ENCODE peak calls at places on chromosomes 6 and 20, in ten cellular contexts. One of them, this sample, is unnamed.

GRCh38 chr20:49320460-49320859 is 42.6 kb upstream of the ZNFX1 start:
- DNase-seq in activated CD8-positive, alpha-beta memory T cell treated with anti-CD3 and anti-CD28 coated beads for 4 hours: no peak
- DNase-seq in kidney tubule cell: peak
- DNase-seq in EL: peak
- DNase-seq in activated CD4-positive, alpha-beta memory T cell treated with anti-CD3 and anti-CD28 coated beads for 36 hours: no peak
- DNase-seq in coronary artery: no peak
- DNase-seq in AG04450: no peak
- DNase-seq in AG09319: no peak
- DNase-seq in M059J: peak
- DNase-seq in mucosa of gallbladder: no peak
- DNase-seq in this sample: peak

GRCh38 chr6:36938536-36938935 is 16.0 kb upstream of the PI16 start:
- DNase-seq in AG09319: no peak
- DNase-seq in AG04450: peak
- DNase-seq in M059J: peak
- DNase-seq in coronary artery: no peak
- DNase-seq in kidney tubule cell: no peak
- DNase-seq in EL: peak
- DNase-seq in activated CD8-positive, alpha-beta memory T cell treated with anti-CD3 and anti-CD28 coated beads for 4 hours: no peak
- DNase-seq in mucosa of gallbladder: no peak
- DNase-seq in activated CD4-positive, alpha-beta memory T cell treated with anti-CD3 and anti-CD28 coated beads for 36 hours: no peak
- DNase-seq in this sample: no peak

GRCh38 chr6:7535498-7535897 is 6.0 kb upstream of the DSP start:
- DNase-seq in EL: peak
- DNase-seq in mucosa of gallbladder: no peak
- DNase-seq in coronary artery: no peak
- DNase-seq in kidney tubule cell: peak
- DNase-seq in activated CD8-positive, alpha-beta memory T cell treated with anti-CD3 and anti-CD28 coated beads for 4 hours: no peak
- DNase-seq in activated CD4-positive, alpha-beta memory T cell treated with anti-CD3 and anti-CD28 coated beads for 36 hours: no peak
- DNase-seq in AG09319: no peak
- DNase-seq in AG04450: no peak
- DNase-seq in M059J: peak
- DNase-seq in this sample: no peak

GRCh38 chr6:31660224-31660997 is at the start of gene C6orf47:
- DNase-seq in activated CD8-positive, alpha-beta memory T cell treated with anti-CD3 and anti-CD28 coated beads for 4 hours: peak
- DNase-seq in activated CD4-positive, alpha-beta memory T cell treated with anti-CD3 and anti-CD28 coated beads for 36 hours: peak
- DNase-seq in coronary artery: peak
- DNase-seq in EL: peak
- DNase-seq in AG04450: no peak
- DNase-seq in mucosa of gallbladder: peak
- DNase-seq in kidney tubule cell: peak
- DNase-seq in M059J: peak
- DNase-seq in AG09319: peak
- DNase-seq in this sample: peak

GRCh38 chr6:15266423-15266996 is 20.6 kb downstream of the JARID2 start:
- DNase-seq in EL: no peak
- DNase-seq in activated CD4-positive, alpha-beta memory T cell treated with anti-CD3 and anti-CD28 coated beads for 36 hours: no peak
- DNase-seq in M059J: peak
- DNase-seq in kidney tubule cell: no peak
- DNase-seq in AG09319: no peak
- DNase-seq in AG04450: no peak
- DNase-seq in coronary artery: no peak
- DNase-seq in mucosa of gallbladder: no peak
- DNase-seq in activated CD8-positive, alpha-beta memory T cell treated with anti-CD3 and anti-CD28 coated beads for 4 hours: no peak
- DNase-seq in this sample: no peak

GRCh38 chr20:35104685-35105295 is 12.2 kb upstream of the TRPC4AP start:
- DNase-seq in kidney tubule cell: no peak
- DNase-seq in activated CD4-positive, alpha-beta memory T cell treated with anti-CD3 and anti-CD28 coated beads for 36 hours: no peak
- DNase-seq in mucosa of gallbladder: no peak
- DNase-seq in M059J: no peak
- DNase-seq in AG09319: no peak
- DNase-seq in coronary artery: no peak
- DNase-seq in AG04450: no peak
- DNase-seq in EL: no peak
- DNase-seq in activated CD8-positive, alpha-beta memory T cell treated with anti-CD3 and anti-CD28 coated beads for 4 hours: no peak
- DNase-seq in this sample: no peak

GRCh38 chr20:1721687-1722512 is 64.3 kb upstream of the SIRPG start:
- DNase-seq in AG04450: no peak
- DNase-seq in mucosa of gallbladder: peak
- DNase-seq in activated CD8-positive, alpha-beta memory T cell treated with anti-CD3 and anti-CD28 coated beads for 4 hours: no peak
- DNase-seq in coronary artery: no peak
- DNase-seq in EL: no peak
- DNase-seq in activated CD4-positive, alpha-beta memory T cell treated with anti-CD3 and anti-CD28 coated beads for 36 hours: peak
- DNase-seq in kidney tubule cell: no peak
- DNase-seq in M059J: peak
- DNase-seq in AG09319: no peak
- DNase-seq in this sample: no peak

GRCh38 chr6:105607624-105608392 is 204.9 kb upstream of the PREP start:
- DNase-seq in AG04450: no peak
- DNase-seq in activated CD4-positive, alpha-beta memory T cell treated with anti-CD3 and anti-CD28 coated beads for 36 hours: no peak
- DNase-seq in coronary artery: no peak
- DNase-seq in activated CD8-positive, alpha-beta memory T cell treated with anti-CD3 and anti-CD28 coated beads for 4 hours: no peak
- DNase-seq in EL: no peak
- DNase-seq in kidney tubule cell: peak
- DNase-seq in AG09319: no peak
- DNase-seq in M059J: peak
- DNase-seq in mucosa of gallbladder: no peak
- DNase-seq in this sample: no peak

GRCh38 chr6:138570716-138571020 is 71.4 kb upstream of the NHSL1 start:
- DNase-seq in activated CD8-positive, alpha-beta memory T cell treated with anti-CD3 and anti-CD28 coated beads for 4 hours: no peak
- DNase-seq in kidney tubule cell: no peak
- DNase-seq in M059J: no peak
- DNase-seq in mucosa of gallbladder: no peak
- DNase-seq in activated CD4-positive, alpha-beta memory T cell treated with anti-CD3 and anti-CD28 coated beads for 36 hours: no peak
- DNase-seq in AG09319: no peak
- DNase-seq in EL: no peak
- DNase-seq in coronary artery: no peak
- DNase-seq in AG04450: no peak
- DNase-seq in this sample: no peak

GRCh38 chr6:95576621-95577316 is 566 bp upstream of the MANEA start:
- DNase-seq in mucosa of gallbladder: no peak
- DNase-seq in AG09319: no peak
- DNase-seq in EL: peak
- DNase-seq in M059J: peak
- DNase-seq in activated CD8-positive, alpha-beta memory T cell treated with anti-CD3 and anti-CD28 coated beads for 4 hours: no peak
- DNase-seq in AG04450: no peak
- DNase-seq in activated CD4-positive, alpha-beta memory T cell treated with anti-CD3 and anti-CD28 coated beads for 36 hours: no peak
- DNase-seq in kidney tubule cell: peak
- DNase-seq in coronary artery: no peak
- DNase-seq in this sample: peak

GRCh38 chr6:20338160-20338559 is 63.5 kb upstream of the E2F3 start:
- DNase-seq in coronary artery: no peak
- DNase-seq in activated CD8-positive, alpha-beta memory T cell treated with anti-CD3 and anti-CD28 coated beads for 4 hours: no peak
- DNase-seq in EL: peak
- DNase-seq in mucosa of gallbladder: no peak
- DNase-seq in AG04450: no peak
- DNase-seq in AG09319: no peak
- DNase-seq in activated CD4-positive, alpha-beta memory T cell treated with anti-CD3 and anti-CD28 coated beads for 36 hours: no peak
- DNase-seq in kidney tubule cell: peak
- DNase-seq in M059J: peak
- DNase-seq in this sample: no peak

GRCh38 chr20:34705008-34705382 is 851 bp downstream of the TP53INP2 start:
- DNase-seq in EL: no peak
- DNase-seq in AG09319: no peak
- DNase-seq in coronary artery: no peak
- DNase-seq in activated CD8-positive, alpha-beta memory T cell treated with anti-CD3 and anti-CD28 coated beads for 4 hours: no peak
- DNase-seq in AG04450: no peak
- DNase-seq in M059J: no peak
- DNase-seq in kidney tubule cell: no peak
- DNase-seq in mucosa of gallbladder: no peak
- DNase-seq in activated CD4-positive, alpha-beta memory T cell treated with anti-CD3 and anti-CD28 coated beads for 36 hours: no peak
- DNase-seq in this sample: no peak

GRCh38 chr20:23970049-23970448 is 18.5 kb downstream of the GGTLC1 start:
- DNase-seq in M059J: no peak
- DNase-seq in activated CD8-positive, alpha-beta memory T cell treated with anti-CD3 and anti-CD28 coated beads for 4 hours: no peak
- DNase-seq in EL: no peak
- DNase-seq in AG09319: no peak
- DNase-seq in activated CD4-positive, alpha-beta memory T cell treated with anti-CD3 and anti-CD28 coated beads for 36 hours: no peak
- DNase-seq in mucosa of gallbladder: no peak
- DNase-seq in AG04450: no peak
- DNase-seq in kidney tubule cell: no peak
- DNase-seq in coronary artery: no peak
- DNase-seq in this sample: no peak

GRCh38 chr6:120354452-120355098 is 979.7 kb downstream of the TBC1D32 start:
- DNase-seq in kidney tubule cell: peak
- DNase-seq in mucosa of gallbladder: no peak
- DNase-seq in AG09319: no peak
- DNase-seq in activated CD4-positive, alpha-beta memory T cell treated with anti-CD3 and anti-CD28 coated beads for 36 hours: peak
- DNase-seq in activated CD8-positive, alpha-beta memory T cell treated with anti-CD3 and anti-CD28 coated beads for 4 hours: no peak
- DNase-seq in AG04450: no peak
- DNase-seq in coronary artery: no peak
- DNase-seq in EL: no peak
- DNase-seq in M059J: peak
- DNase-seq in this sample: no peak

GRCh38 chr20:63134201-63134612 is 81.7 kb downstream of the YTHDF1 start:
- DNase-seq in mucosa of gallbladder: no peak
- DNase-seq in coronary artery: no peak
- DNase-seq in EL: no peak
- DNase-seq in AG09319: no peak
- DNase-seq in M059J: no peak
- DNase-seq in kidney tubule cell: no peak
- DNase-seq in activated CD4-positive, alpha-beta memory T cell treated with anti-CD3 and anti-CD28 coated beads for 36 hours: peak
- DNase-seq in AG04450: no peak
- DNase-seq in activated CD8-positive, alpha-beta memory T cell treated with anti-CD3 and anti-CD28 coated beads for 4 hours: no peak
- DNase-seq in this sample: no peak